ENCODE peak calls at places on chromosomes 13 and 19, in four cellular contexts. G is stimulated activated CD8-positive, alpha-beta memory T cell treated with anti-CD3 and anti-CD28 coated beads, Interleukin-15, amount 100 ng/mL, for 1 hour; A is NCI-H187; P is choroid plexus epithelial cell. Y is an unnamed sample.

GRCh38 chr19:52188822-52189744 is 769 bp upstream of the PPP2R1A start:
- DNase-seq in G (no peak), A (no peak), P (no peak), Y (no peak)

GRCh38 chr19:4059931-4060620 is 6.6 kb downstream of the ZBTB7A start:
- DNase-seq in G (no peak), A (no peak), P (no peak), Y (peak)

GRCh38 chr13:85241045-85241444 is 558.2 kb downstream of the SLITRK6 start:
- DNase-seq in G (no peak), A (no peak), P (peak), Y (peak)

GRCh38 chr13:26961890-26962615 is 201.5 kb upstream of the GPR12 start:
- DNase-seq in G (no peak), A (no peak), P (no peak), Y (no peak)

GRCh38 chr13:94829201-94829600 is 116.9 kb upstream of the SOX21 start:
- DNase-seq in G (no peak), A (peak), P (no peak), Y (no peak)

GRCh38 chr13:39777527-39778061 is 122.1 kb downstream of the COG6 start:
- DNase-seq in G (no peak), A (no peak), P (peak), Y (peak)

GRCh38 chr13:28753208-28753892 is 34.6 kb upstream of the SLC46A3 start:
- DNase-seq in G (no peak), A (no peak), P (peak), Y (peak)

GRCh38 chr13:110628477-110628793 is 13.1 kb downstream of the NAXD start:
- DNase-seq in G (no peak), A (no peak), P (peak), Y (no peak)

GRCh38 chr19:3364501-3364858 is 1.9 kb upstream of the NFIC start:
- DNase-seq in G (no peak), A (no peak), P (no peak), Y (no peak)

GRCh38 chr13:40749327-40749726 is 21.7 kb downstream of the MRPS31 start:
- DNase-seq in G (no peak), A (no peak), P (peak), Y (no peak)

GRCh38 chr13:34772206-34772605 is 169.9 kb upstream of the NBEA start:
- DNase-seq in G (no peak), A (no peak), P (no peak), Y (no peak)

GRCh38 chr13:110428281-110428680 is 121.2 kb downstream of the COL4A2 start:
- DNase-seq in G (no peak), A (no peak), P (no peak), Y (no peak)

GRCh38 chr19:3578390-3578789 is 5.6 kb downstream of the HMG20B start:
- DNase-seq in G (no peak), A (no peak), P (no peak), Y (no peak)

GRCh38 chr19:44623080-44623479 is 9.7 kb downstream of the IGSF23 start:
- DNase-seq in G (no peak), A (no peak), P (peak), Y (peak)

Y was measured in EH.